ENCODE peak calls at places on chromosomes 11 and 22, in seven cellular contexts. J is fibroblast of the aortic adventitia, I is transverse colon, G is astrocyte of the cerebellum, E is epithelial cell of esophagus, Q is tibial nerve, P is fibroblast of pulmonary artery. C is an unnamed sample.

GRCh38 chr11:124758355-124759267 is 3.5 kb downstream of the ESAM start:
- DNase-seq in I (peak; percentile 91), G (no peak), P (peak; percentile 64), E (peak; percentile 70), J (peak; percentile 52), Q (no peak), C (peak; percentile 83)

GRCh38 chr11:74318241-74318932 is 6.9 kb upstream of the P4HA3 start:
- DNase-seq in Q (no peak), E (no peak), I (no peak), J (peak; percentile 29), P (no peak), G (peak; percentile 89), C (no peak)

GRCh38 chr11:118434123-118434552 is 2.2 kb upstream of the KMT2A start:
- DNase-seq in E (peak; percentile 26), J (peak; percentile 55), G (no peak), I (no peak), P (peak; percentile 48), Q (no peak), C (no peak)

GRCh38 chr22:46057762-46058420 is 80.9 kb upstream of the WNT7B start:
- DNase-seq in P (peak; percentile 51), J (peak; percentile 81), I (peak; percentile 55), Q (peak; percentile 53), G (no peak), E (no peak), C (peak; percentile 91)

GRCh38 chr11:45877845-45878244 is 7.6 kb upstream of the MAPK8IP1 start:
- DNase-seq in E (no peak), I (no peak), J (no peak), G (no peak), P (no peak), Q (no peak), C (no peak)

GRCh38 chr11:2300290-2300935 is 1.3 kb downstream of the C11orf21 start:
- DNase-seq in Q (no peak), J (no peak), I (no peak), E (no peak), G (no peak), P (no peak), C (no peak)

GRCh38 chr11:64237484-64237951 is 3.1 kb downstream of the VEGFB start:
- DNase-seq in J (no peak), G (no peak), I (peak; percentile 89), Q (no peak), E (peak; percentile 62), P (no peak), C (no peak)

GRCh38 chr11:128477811-128478210 is 109.5 kb downstream of the ETS1 start:
- DNase-seq in E (no peak), I (no peak), Q (no peak), P (no peak), G (no peak), J (no peak), C (no peak)

GRCh38 chr11:124877631-124878496 is 12.6 kb downstream of the ROBO3 start:
- DNase-seq in I (no peak), J (no peak), E (no peak), P (no peak), G (no peak), Q (no peak), C (no peak)

GRCh38 chr11:69133251-69133650 is 22.5 kb upstream of the SMIM38 start:
- DNase-seq in I (no peak), E (no peak), G (no peak), Q (no peak), P (no peak), J (no peak), C (no peak)

GRCh38 chr11:123302751-123303195 is 107.7 kb upstream of the CLMP start:
- DNase-seq in I (no peak), E (peak; percentile 27), J (peak; percentile 46), P (peak; percentile 54), G (peak; percentile 5), Q (no peak), C (peak; percentile 72)

GRCh38 chr11:38460901-38461300 is 1862.9 kb upstream of the RAG2 start:
- DNase-seq in E (peak; percentile 80), G (peak; percentile 96), J (peak; percentile 36), Q (no peak), I (no peak), P (peak; percentile 91), C (no peak)

GRCh38 chr11:120974466-120974865 is 49.4 kb upstream of the TBCEL start:
- DNase-seq in Q (no peak), P (no peak), G (no peak), E (no peak), J (no peak), I (no peak), C (no peak)

GRCh38 chr11:37963440-37963839 is 1365.4 kb upstream of the RAG2 start:
- DNase-seq in P (no peak), I (no peak), Q (no peak), J (no peak), G (no peak), E (no peak), C (no peak)

GRCh38 chr11:32069361-32070058 is 21.4 kb upstream of the RCN1 start:
- DNase-seq in J (no peak), E (peak; percentile 41), P (no peak), Q (no peak), I (no peak), G (no peak), C (no peak)

GRCh38 chr11:32068134-32068533 is 22.7 kb upstream of the RCN1 start:
- DNase-seq in E (no peak), G (no peak), I (no peak), Q (no peak), J (peak; percentile 63), P (no peak), C (no peak)

GRCh38 chr11:32072872-32073661 is 17.8 kb upstream of the RCN1 start:
- DNase-seq in G (no peak), J (no peak), I (no peak), E (no peak), Q (no peak), P (no peak), C (no peak)

GRCh38 chr11:32070707-32071106 is 20.2 kb upstream of the RCN1 start:
- DNase-seq in Q (no peak), J (no peak), G (no peak), E (no peak), I (no peak), P (no peak), C (no peak)

DNA sequence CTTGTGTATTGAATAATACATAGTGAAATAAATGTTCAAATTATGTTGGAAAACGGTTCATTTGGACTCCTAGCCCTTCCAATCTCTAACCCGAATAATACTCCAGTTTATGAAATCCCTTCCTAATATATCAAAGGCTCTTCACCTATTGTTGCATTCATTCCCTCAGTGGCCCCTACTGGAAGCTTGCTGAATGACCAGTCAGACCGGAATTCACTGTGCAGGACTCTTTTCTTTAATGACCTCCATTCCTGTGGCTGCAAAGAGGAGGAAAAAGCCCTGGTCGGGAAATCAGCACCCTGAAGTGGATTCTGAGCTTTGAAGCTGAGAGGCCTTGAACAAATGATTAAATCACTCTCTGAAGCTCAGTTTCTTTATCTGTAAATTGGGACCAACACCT is 19.1 kb upstream of the RCN1 start:
- DNase-seq in P (peak; percentile 67), J (peak; percentile 68), G (peak; percentile 59), Q (no peak), E (peak; percentile 46), I (no peak), C (no peak)
- TF ChIP-seq CTCF in P (peak; percentile 72), J (peak; percentile 78), G (peak; percentile 76), Q (peak; percentile 24), E (peak; percentile 46), I (peak; percentile 16), C (no peak)

GRCh38 chr22:39654959-39655579 is 84.5 kb downstream of the CACNA1I start:
- DNase-seq in I (no peak), P (no peak), J (no peak), E (no peak), Q (no peak), G (no peak), C (no peak)
- TF ChIP-seq CTCF in I (no peak), P (peak; percentile 14), J (no peak), E (no peak), Q (no peak), G (peak; percentile 18), C (peak; percentile 31)

GRCh38 chr11:396948-397548 is 3.0 kb downstream of the PKP3 start:
- DNase-seq in I (peak; percentile 58), J (peak; percentile 60), Q (no peak), E (no peak), G (peak; percentile 26), P (peak; percentile 69), C (peak; percentile 95)
- TF ChIP-seq CTCF in I (peak; percentile 34), J (peak; percentile 60), Q (peak; percentile 48), E (no peak), G (peak; percentile 60), P (peak; percentile 54), C (peak; percentile 79)

DNA sequence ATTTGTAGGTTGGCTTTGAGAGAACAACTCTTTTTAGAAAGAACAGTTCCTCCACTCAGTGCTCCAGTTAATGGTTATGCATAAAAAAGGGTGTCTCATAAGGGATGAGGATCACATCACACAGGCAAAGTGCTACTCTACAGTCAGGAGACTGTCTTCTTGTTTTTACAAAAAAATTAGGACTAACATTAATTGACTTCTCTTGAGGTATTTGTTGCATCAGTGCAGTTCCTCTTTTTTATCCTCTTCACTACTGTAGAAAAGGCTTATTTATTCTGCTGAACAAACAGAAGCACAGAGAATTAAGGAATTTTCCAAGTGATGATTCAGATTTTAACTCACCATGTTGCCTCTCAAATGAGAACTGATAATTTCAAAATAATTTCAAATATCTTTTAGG is 1.9 kb downstream of the MMP8 start:
- DNase-seq in I (no peak), J (no peak), G (no peak), E (no peak), Q (no peak), P (no peak), C (no peak)
- TF ChIP-seq CTCF in I (no peak), J (no peak), G (no peak), E (no peak), Q (no peak), P (no peak), C (no peak)

GRCh38 chr22:30821863-30822215 is 127.2 kb downstream of the OSBP2 start:
- DNase-seq in P (no peak), E (no peak), G (no peak), Q (no peak), I (no peak), J (no peak), C (no peak)

GRCh38 chr22:30813936-30814335 is 119.3 kb downstream of the OSBP2 start:
- DNase-seq in J (no peak), G (no peak), Q (no peak), E (peak; percentile 42), I (no peak), P (no peak), C (no peak)

GRCh38 chr22:30821381-30821780 is 126.7 kb downstream of the OSBP2 start:
- DNase-seq in E (no peak), P (no peak), Q (no peak), J (no peak), I (no peak), G (no peak), C (no peak)

DNA sequence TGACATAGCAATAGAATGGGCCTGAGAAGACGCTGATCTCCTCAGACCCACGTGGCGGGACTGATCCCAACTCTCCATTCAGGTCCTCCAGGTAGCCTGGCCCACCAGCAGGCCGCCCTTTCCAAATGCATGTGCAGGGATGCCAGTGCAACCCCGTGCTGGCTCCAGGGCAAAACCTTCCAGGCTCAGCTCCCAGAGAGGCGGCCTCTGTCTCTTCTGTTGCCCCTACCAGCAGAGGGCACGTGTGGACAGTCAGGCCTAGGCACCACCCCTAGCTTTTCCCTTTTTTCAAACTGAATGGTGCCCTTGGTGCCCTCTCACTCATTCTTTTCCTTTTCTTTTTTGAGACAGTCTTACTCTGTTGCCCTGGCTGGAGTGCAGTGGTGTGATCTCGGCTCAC is 121.7 kb downstream of the OSBP2 start:
- DNase-seq in P (no peak), I (no peak), G (no peak), E (no peak), J (no peak), Q (no peak), C (no peak)
- TF ChIP-seq CTCF in P (no peak), I (no peak), G (no peak), E (peak; percentile 34), J (no peak), Q (no peak), C (no peak)

C was measured in GM13977.